ENCODE peak calls at places on chromosome 13, in four cellular contexts. K is K562, N is WTC11, E is HepG2. J is an unnamed sample.

GRCh38 chr13:95319551-95320274 is 18.5 kb upstream of the ABCC4 start:
- DNase-seq in N (no peak), K (no peak), E (no peak), J (no peak)

GRCh38 chr13:113886561-113887112 is 22.8 kb upstream of the GAS6 start:
- DNase-seq in E (no peak), N (no peak), K (no peak), J (no peak)

GRCh38 chr13:113837554-113838355 is 26.1 kb downstream of the GAS6 start:
- DNase-seq in K (peak), E (peak), N (no peak), J (no peak)

GRCh38 chr13:67776171-67776570 is 546.0 kb upstream of the PCDH9 start:
- DNase-seq in E (no peak), N (no peak), K (no peak), J (no peak)

GRCh38 chr13:64925284-64925683 is 2304.9 kb downstream of the PCDH9 start:
- DNase-seq in K (no peak), N (peak), E (no peak), J (no peak)

GRCh38 chr13:98143157-98143553 is 261 bp downstream of the FARP1 start:
- DNase-seq in N (no peak), E (no peak), K (no peak), J (no peak)

GRCh38 chr13:44117351-44117750 is 237.6 kb downstream of the LACC1 start:
- DNase-seq in E (no peak), K (no peak), N (no peak), J (no peak)

GRCh38 chr13:77406644-77407440 is 79.9 kb upstream of the MYCBP2 start:
- DNase-seq in N (no peak), E (no peak), K (no peak), J (no peak)

GRCh38 chr13:109145631-109146030 is 516.2 kb downstream of the MYO16 start:
- DNase-seq in E (peak), N (no peak), K (peak), J (no peak)

GRCh38 chr13:102402292-102402691 is 444 bp upstream of the FGF14 start:
- DNase-seq in E (no peak), K (no peak), N (peak), J (no peak)

GRCh38 chr13:109989155-109989554 is 202.8 kb upstream of the IRS2 start:
- DNase-seq in E (no peak), K (no peak), N (no peak), J (no peak)

GRCh38 chr13:50787316-50788195 is 55.9 kb downstream of the DLEU7 start:
- DNase-seq in K (no peak), E (no peak), N (no peak), J (no peak)

GRCh38 chr13:50867641-50867952 is 24.1 kb upstream of the DLEU7 start:
- DNase-seq in E (no peak), K (no peak), N (no peak), J (no peak)

GRCh38 chr13:21075303-21076264 is 14.2 kb upstream of the LATS2 start:
- DNase-seq in K (no peak), N (peak), E (no peak), J (no peak)

GRCh38 chr13:40668335-40668734 is 1.9 kb upstream of the FOXO1 start:
- DNase-seq in K (peak), N (peak), E (peak), J (no peak)

GRCh38 chr13:44879452-44880058 is 109.7 kb downstream of the NUFIP1 start:
- DNase-seq in K (no peak), E (no peak), N (no peak), J (peak)

GRCh38 chr13:23618341-23618740 is 48.1 kb downstream of the TNFRSF19 start:
- DNase-seq in N (no peak), E (no peak), K (no peak), J (no peak)

GRCh38 chr13:54934121-54934520 is 1905.5 kb downstream of the OLFM4 start:
- DNase-seq in N (no peak), E (no peak), K (no peak), J (no peak)

GRCh38 chr13:102993348-102993747 is 72.9 kb downstream of the SLC10A2 start:
- DNase-seq in N (no peak), E (no peak), K (no peak), J (no peak)

GRCh38 chr13:86193281-86193680 is 394.1 kb upstream of the SLITRK6 start:
- DNase-seq in K (no peak), E (no peak), N (no peak), J (no peak)

GRCh38 chr13:30053904-30054303 is 203.5 kb upstream of the UBL3 start:
- DNase-seq in K (no peak), N (peak), E (no peak), J (no peak)

GRCh38 chr13:98582947-98583346 is 6.0 kb upstream of the STK24 start:
- DNase-seq in N (no peak), E (no peak), K (no peak), J (no peak)

GRCh38 chr13:74082741-74083160 is 51.5 kb downstream of the KLF12 start:
- DNase-seq in N (no peak), E (peak), K (no peak), J (no peak)

GRCh38 chr13:27168870-27169525 is 2.6 kb downstream of the USP12 start:
- DNase-seq in K (no peak), E (no peak), N (no peak), J (no peak)

GRCh38 chr13:66341978-66342377 is 888.2 kb downstream of the PCDH9 start:
- DNase-seq in N (no peak), K (no peak), E (no peak), J (no peak)

GRCh38 chr13:51534075-51534817 is 50.0 kb upstream of the WDFY2 start:
- DNase-seq in E (no peak), N (no peak), K (no peak), J (no peak)

GRCh38 chr13:45055902-45056648 is 64.2 kb upstream of the GTF2F2 start:
- DNase-seq in N (no peak), K (peak), E (no peak), J (no peak)

GRCh38 chr13:28866932-28867331 is 46.8 kb downstream of the MTUS2 start:
- DNase-seq in E (no peak), N (no peak), K (no peak), J (no peak)

GRCh38 chr13:51759240-51759639 is 44.7 kb downstream of the DHRS12 start:
- DNase-seq in K (no peak), E (no peak), N (no peak), J (no peak)

GRCh38 chr13:21738636-21739035 is 67.8 kb downstream of the FGF9 start:
- DNase-seq in K (no peak), N (no peak), E (no peak), J (no peak)

GRCh38 chr13:93183302-93183701 is 43.3 kb upstream of the GPC6 start:
- DNase-seq in K (no peak), E (no peak), N (peak), J (no peak)

GRCh38 chr13:93180376-93180966 is 46.1 kb upstream of the GPC6 start:
- DNase-seq in E (no peak), N (no peak), K (no peak), J (no peak)

DNA sequence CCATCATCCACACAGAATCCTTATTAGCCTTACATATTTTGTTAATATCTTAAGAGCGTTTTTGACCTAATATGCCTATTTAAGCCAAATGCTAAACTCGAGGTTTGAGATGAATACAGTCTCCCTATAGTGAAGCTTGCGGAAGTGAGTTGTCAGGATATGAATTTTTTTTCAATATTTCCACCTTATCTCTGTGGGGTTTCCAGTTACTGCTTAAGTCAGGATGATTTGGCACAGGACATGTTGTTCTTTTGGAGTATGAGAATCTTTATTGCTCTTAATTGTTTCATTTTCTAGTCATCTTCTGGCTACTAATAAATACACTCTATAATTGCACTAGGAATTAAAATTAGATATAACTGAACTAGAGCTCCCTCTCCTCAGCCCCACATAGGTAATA is 44.2 kb upstream of the GPC6 start:
- DNase-seq in N (no peak), K (no peak), E (no peak), J (no peak)
- TF ChIP-seq TCF7 in N (no peak), K (no peak), E (no peak), J (no peak)

GRCh38 chr13:62473944-62474237 is 1058.2 kb upstream of the PCDH20 start:
- DNase-seq in K (no peak), N (no peak), E (no peak), J (no peak)

GRCh38 chr13:62473190-62473943 is 1057.7 kb upstream of the PCDH20 start:
- DNase-seq in N (no peak), K (no peak), E (no peak), J (no peak)
- TF ChIP-seq TCF7 in N (no peak), K (no peak), E (no peak), J (no peak)

GRCh38 chr13:111897846-111898215 is 169.1 kb upstream of the SOX1 start:
- DNase-seq in N (no peak), E (no peak), K (no peak), J (no peak)

GRCh38 chr13:111898956-111899713 is 167.8 kb upstream of the SOX1 start:
- DNase-seq in E (no peak), N (no peak), K (no peak), J (no peak)

GRCh38 chr13:111899714-111900389 is 167.1 kb upstream of the SOX1 start:
- DNase-seq in E (no peak), N (no peak), K (no peak), J (no peak)

GRCh38 chr13:111895896-111896821 is 170.8 kb upstream of the SOX1 start:
- DNase-seq in E (no peak), N (no peak), K (no peak), J (no peak)

DNA sequence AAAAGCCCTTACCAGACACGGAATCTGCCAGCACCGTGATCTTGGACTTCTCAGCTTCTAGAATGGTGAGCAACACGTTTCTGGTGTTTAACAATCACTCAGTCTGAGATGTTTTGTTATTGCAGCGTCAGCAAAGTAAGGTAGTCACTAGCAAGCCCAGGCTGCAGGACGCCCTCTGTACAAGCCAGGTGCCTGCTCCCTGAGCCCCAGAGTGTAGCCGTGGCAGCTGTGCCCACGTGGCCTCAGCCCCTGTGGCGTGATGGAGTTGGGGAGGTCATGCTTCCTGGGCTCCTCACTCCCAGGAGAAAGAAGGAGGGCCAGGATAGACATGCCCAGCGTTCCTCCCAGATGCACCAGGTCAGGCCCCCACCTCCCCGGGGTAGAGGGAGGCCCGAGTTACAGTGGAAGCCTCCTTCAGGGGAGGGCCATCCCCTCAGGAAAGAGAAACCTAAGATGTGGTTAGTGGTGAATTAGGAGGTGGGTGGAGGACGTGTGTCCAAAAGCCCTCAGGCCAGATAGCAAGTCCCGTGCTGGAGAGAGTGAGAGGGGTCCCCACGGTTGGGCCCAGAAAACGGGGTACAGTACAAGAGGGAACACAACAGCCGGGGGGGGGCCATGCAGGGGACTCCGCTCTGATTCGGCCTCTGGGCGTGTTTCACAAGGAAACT is 169.6 kb upstream of the SOX1 start:
- DNase-seq in E (no peak), K (no peak), N (no peak), J (no peak)
- TF ChIP-seq TCF7 in E (no peak), K (no peak), N (no peak), J (no peak)

DNA sequence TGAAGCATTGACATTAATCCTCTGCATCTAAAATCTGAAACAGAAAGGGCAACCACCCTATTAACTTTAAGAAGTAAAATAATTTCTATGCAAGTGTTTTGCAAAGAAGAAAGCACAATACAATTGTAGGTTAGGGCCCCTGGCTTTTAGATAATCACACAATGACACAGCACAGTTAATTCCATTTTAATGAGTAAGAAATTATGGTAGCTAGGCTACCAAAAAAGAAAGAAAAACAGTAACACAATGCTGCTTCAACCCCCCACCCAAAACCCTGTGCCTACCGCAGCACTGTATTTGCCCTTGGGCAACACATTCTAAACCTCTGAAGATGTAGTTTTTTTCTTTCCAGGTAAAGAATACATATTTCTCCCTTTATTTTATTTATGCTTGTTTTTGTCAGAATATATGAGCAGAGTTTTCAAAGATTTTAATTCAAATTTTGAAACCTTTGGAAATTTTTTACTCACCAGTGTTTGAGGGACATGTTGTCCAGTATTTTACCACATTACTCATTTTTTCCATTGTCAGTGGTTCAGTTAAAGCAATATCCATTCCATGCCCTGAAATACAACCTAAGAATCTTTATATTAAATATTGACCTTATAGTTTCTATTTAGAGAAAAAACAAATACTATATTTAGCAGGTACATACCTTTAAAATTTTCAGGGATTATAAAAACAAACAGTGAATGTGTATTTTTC is 21.1 kb downstream of the SOHLH2 start:
- DNase-seq in N (no peak), K (no peak), E (no peak), J (no peak)
- TF ChIP-seq TCF7 in N (no peak), K (no peak), E (no peak), J (no peak)

GRCh38 chr13:101384929-101385328 is 31.4 kb downstream of the NALCN start:
- DNase-seq in K (no peak), E (no peak), N (no peak), J (no peak)

GRCh38 chr13:101383595-101383994 is 32.7 kb downstream of the NALCN start:
- DNase-seq in K (no peak), E (no peak), N (no peak), J (no peak)

GRCh38 chr13:101382086-101382485 is 34.2 kb downstream of the NALCN start:
- DNase-seq in N (no peak), E (no peak), K (no peak), J (no peak)

DNA sequence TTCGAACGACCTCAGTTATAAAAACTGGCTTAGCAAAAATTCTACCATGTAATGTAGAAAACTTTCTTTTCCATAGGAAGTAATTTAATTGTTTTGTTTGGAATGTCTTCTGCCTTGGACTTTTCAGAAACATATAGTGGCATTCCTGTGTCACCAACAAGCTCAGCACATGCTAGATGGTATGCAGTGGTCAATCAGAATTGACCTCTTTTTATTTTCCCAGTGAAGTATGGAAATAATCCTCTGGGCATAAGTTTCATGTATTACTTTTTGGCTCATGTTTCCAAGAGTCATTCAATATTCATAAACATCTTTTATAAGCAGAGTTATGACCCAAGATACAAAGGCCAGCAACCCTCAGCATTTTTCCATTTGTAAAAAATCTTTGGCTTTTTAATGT is 33.6 kb downstream of the NALCN start:
- DNase-seq in K (no peak), E (no peak), N (no peak), J (no peak)
- TF ChIP-seq TCF7 in K (no peak), E (no peak), N (no peak), J (no peak)

DNA sequence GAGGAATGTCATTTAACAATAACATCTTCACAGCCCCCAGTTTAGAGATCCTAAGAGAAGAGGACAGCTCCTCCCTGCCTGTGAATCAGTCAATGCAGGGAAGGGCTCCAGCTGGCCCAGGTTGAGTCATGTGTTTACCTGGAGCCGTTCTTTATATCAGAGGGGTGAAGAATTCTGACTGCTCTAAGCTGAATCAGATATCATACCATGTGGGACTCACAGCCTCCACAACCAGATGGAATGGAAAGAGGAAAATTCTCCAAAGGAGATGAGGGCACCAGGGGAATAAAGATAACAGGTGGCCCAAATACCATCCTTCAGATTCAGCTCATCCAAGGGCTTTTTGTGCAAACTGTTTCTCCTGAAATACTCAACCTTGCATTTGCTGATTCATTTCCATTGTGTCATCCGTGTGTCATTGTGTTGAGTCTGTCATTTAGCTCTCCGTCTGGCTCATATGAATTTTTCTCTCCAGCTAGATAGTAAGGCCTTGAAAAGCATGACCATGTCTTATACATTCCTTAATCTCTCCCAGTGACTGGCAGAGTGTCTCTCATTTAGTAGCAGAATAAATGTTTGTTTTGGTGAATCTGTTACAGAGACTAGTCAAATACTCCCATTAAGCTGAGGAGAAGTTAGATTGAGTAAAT is 217.9 kb downstream of the RFC3 start:
- DNase-seq in K (no peak), E (peak), N (no peak), J (no peak)
- TF ChIP-seq TCF7 in K (no peak), E (no peak), N (no peak), J (no peak)

GRCh38 chr13:70668293-70668692 is 560.0 kb upstream of the KLHL1 start:
- DNase-seq in E (peak), K (no peak), N (peak), J (no peak)
- TF ChIP-seq TCF7 in E (no peak), K (no peak), N (no peak), J (no peak)

GRCh38 chr13:34731486-34731885 is 210.6 kb upstream of the NBEA start:
- DNase-seq in E (no peak), K (no peak), N (no peak), J (no peak)

GRCh38 chr13:34733720-34734119 is 208.3 kb upstream of the NBEA start:
- DNase-seq in K (no peak), N (no peak), E (no peak), J (no peak)

GRCh38 chr13:34734932-34735331 is 207.1 kb upstream of the NBEA start:
- DNase-seq in N (no peak), K (no peak), E (no peak), J (no peak)

GRCh38 chr13:34730966-34731365 is 211.1 kb upstream of the NBEA start:
- DNase-seq in N (no peak), K (no peak), E (no peak), J (no peak)
- TF ChIP-seq TCF7 in N (no peak), K (no peak), E (no peak), J (no peak)

DNA sequence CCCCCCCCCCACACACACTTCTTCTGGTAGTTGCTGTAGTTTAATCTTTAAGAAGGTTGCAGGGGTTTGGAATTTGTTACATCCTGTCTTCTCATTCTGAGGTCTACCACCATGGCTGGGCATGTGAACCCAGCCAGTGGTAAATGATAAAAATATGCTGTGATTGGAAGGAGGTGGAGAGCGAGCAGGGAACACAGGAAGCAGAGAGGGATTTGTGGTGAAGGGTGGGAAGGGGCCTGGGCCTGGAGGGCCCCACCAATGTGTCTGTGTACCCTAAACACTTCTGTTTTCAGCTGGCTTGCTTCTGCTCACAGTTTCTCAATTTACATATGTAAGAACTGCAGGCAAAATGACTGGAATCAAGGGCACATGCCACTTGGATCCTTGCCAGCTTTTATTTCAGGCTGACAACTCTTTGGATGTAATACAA is 313.5 kb downstream of the SHISA2 start:
- DNase-seq in E (no peak), N (no peak), K (no peak), J (no peak)
- TF ChIP-seq TCF7 in E (no peak), N (no peak), K (no peak), J (no peak)